ENCODE peak calls at places on chromosomes 3 and 15, in six cellular contexts. M is neuronal stem cell, Y is IMR-90, L is H1, K is H9, G is trophoblast cell. V is an unnamed sample.

GRCh38 chr15:45785897-45786296 is 151.1 kb downstream of the SQOR start:
- DNase-seq in G (no peak), K (no peak), M (no peak), L (no peak), Y (no peak), V (no peak)

GRCh38 chr3:157175678-157176077 is 15.7 kb upstream of the CCNL1 start:
- DNase-seq in L (no peak), K (no peak), G (peak; percentile 46), Y (no peak), M (no peak), V (no peak)

GRCh38 chr3:41673643-41674042 is 288.3 kb downstream of the ULK4 start:
- DNase-seq in M (no peak), L (no peak), Y (peak; percentile 75), K (no peak), G (no peak), V (peak; percentile 15)

GRCh38 chr3:67011414-67012131 is 13.5 kb downstream of the KBTBD8 start:
- DNase-seq in K (no peak), M (no peak), G (no peak), Y (no peak), L (no peak), V (no peak)

GRCh38 chr3:78368576-78369345 is 1328.9 kb downstream of the ROBO2 start:
- DNase-seq in M (no peak), K (no peak), L (no peak), Y (no peak), G (no peak), V (no peak)

GRCh38 chr15:90086868-90087268 is 15.4 kb downstream of the IDH2 start:
- DNase-seq in L (peak; percentile 75), Y (peak; percentile 42), K (peak; percentile 63), G (peak; percentile 50), M (no peak), V (peak; percentile 63)

GRCh38 chr15:94237903-94238302 is 6.5 kb downstream of the MCTP2 start:
- DNase-seq in K (no peak), M (no peak), Y (peak; percentile 48), G (no peak), L (no peak), V (no peak)

GRCh38 chr15:27342991-27343390 is 372.0 kb downstream of the GABRG3 start:
- DNase-seq in L (no peak), G (no peak), M (no peak), Y (no peak), K (no peak), V (no peak)

GRCh38 chr3:172808969-172809546 is 58.5 kb downstream of the ECT2 start:
- DNase-seq in G (peak; percentile 87), M (no peak), Y (peak; percentile 61), L (no peak), K (no peak), V (peak; percentile 66)

GRCh38 chr3:36196058-36196457 is 184.2 kb upstream of the STAC start:
- DNase-seq in G (no peak), K (no peak), Y (no peak), L (no peak), M (no peak), V (no peak)

GRCh38 chr15:59616390-59616789 is 4.8 kb downstream of the GCNT3 start:
- DNase-seq in L (no peak), Y (no peak), K (no peak), G (no peak), M (no peak), V (no peak)

GRCh38 chr15:66291816-66292215 is 1.6 kb upstream of the DIS3L start:
- DNase-seq in G (no peak), Y (peak; percentile 51), L (no peak), M (no peak), K (no peak), V (no peak)

GRCh38 chr15:47870956-47871625 is 153.8 kb downstream of the SEMA6D start:
- DNase-seq in K (no peak), G (peak; percentile 79), M (no peak), Y (peak; percentile 38), L (no peak), V (peak; percentile 89)

GRCh38 chr15:75647370-75648155 is at the start of gene SNX33:
- DNase-seq in K (peak; percentile 90), L (peak; percentile 85), M (peak; percentile 90), G (peak; percentile 79), Y (peak; percentile 89), V (peak; percentile 94)

GRCh38 chr15:77037475-77038209 is 33.3 kb downstream of the TSPAN3 start:
- DNase-seq in K (no peak), Y (no peak), L (no peak), G (no peak), M (no peak), V (no peak)

GRCh38 chr3:197376735-197377555 is 78.5 kb upstream of the DLG1 start:
- DNase-seq in G (no peak), M (no peak), L (no peak), K (no peak), Y (no peak), V (no peak)

GRCh38 chr15:95141486-95141885 is 910.1 kb downstream of the MCTP2 start:
- DNase-seq in Y (peak; percentile 84), G (peak; percentile 18), K (no peak), L (no peak), M (no peak), V (peak; percentile 68)

GRCh38 chr15:52559022-52559421 is 9.8 kb downstream of the ARPP19 start:
- DNase-seq in M (no peak), K (no peak), L (no peak), G (no peak), Y (no peak), V (no peak)

GRCh38 chr3:80391573-80391972 is 623.8 kb upstream of the ROBO1 start:
- DNase-seq in G (no peak), K (no peak), Y (no peak), L (no peak), M (no peak), V (no peak)

GRCh38 chr3:23959147-23959900 is 14.2 kb downstream of the NR1D2 start:
- DNase-seq in M (no peak), L (no peak), K (no peak), G (peak; percentile 90), Y (peak; percentile 95), V (peak; percentile 90)

GRCh38 chr15:39299506-39300267 is 281.2 kb upstream of the THBS1 start:
- DNase-seq in Y (peak; percentile 71), L (no peak), G (no peak), K (no peak), M (no peak), V (no peak)

GRCh38 chr15:67521770-67522568 is 1.0 kb downstream of the C15orf61 start:
- DNase-seq in Y (peak; percentile 51), G (peak; percentile 49), K (no peak), L (no peak), M (no peak), V (peak; percentile 55)

GRCh38 chr3:45412731-45413130 is 24.4 kb downstream of the LARS2 start:
- DNase-seq in L (no peak), G (no peak), M (no peak), K (no peak), Y (no peak), V (no peak)

GRCh38 chr15:49495993-49496747 is 73.1 kb downstream of the FGF7 start:
- DNase-seq in K (no peak), L (no peak), M (no peak), G (no peak), Y (peak; percentile 79), V (peak; percentile 38)

GRCh38 chr3:50170689-50171088 is 15.6 kb downstream of the SEMA3F start:
- DNase-seq in M (no peak), K (no peak), Y (peak; percentile 90), G (no peak), L (no peak), V (peak; percentile 76)

GRCh38 chr3:13822042-13822441 is 57.8 kb downstream of the WNT7A start:
- DNase-seq in M (no peak), L (no peak), Y (no peak), K (no peak), G (peak; percentile 89), V (no peak)

GRCh38 chr3:13823186-13823585 is 56.7 kb downstream of the WNT7A start:
- DNase-seq in L (no peak), Y (no peak), M (no peak), G (no peak), K (no peak), V (no peak)

GRCh38 chr3:13815088-13815683 is 64.7 kb downstream of the WNT7A start:
- DNase-seq in L (no peak), Y (no peak), G (no peak), K (no peak), M (no peak), V (no peak)

GRCh38 chr3:13821156-13821555 is 58.7 kb downstream of the WNT7A start:
- DNase-seq in M (no peak), Y (no peak), L (no peak), K (no peak), G (peak; percentile 80), V (no peak)

DNA sequence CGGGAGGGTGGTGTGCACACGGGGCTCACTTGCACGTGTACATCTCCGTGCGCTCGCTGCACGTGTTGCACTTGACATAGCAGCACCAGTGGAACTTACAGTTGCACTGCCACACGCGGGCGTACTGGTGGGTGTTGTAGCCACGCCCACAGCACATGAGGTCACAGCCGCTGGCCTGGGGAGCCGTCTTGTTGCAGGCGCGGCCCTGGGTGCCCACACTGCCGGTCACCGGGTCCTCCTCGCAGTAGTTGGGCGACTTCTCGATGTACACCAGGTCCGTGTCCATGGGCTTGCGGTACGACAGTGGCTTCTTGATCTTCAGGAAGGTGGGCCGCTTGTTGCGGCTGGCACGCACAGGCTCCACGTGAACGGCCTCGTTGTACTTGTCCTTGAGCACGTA is 61.0 kb downstream of the WNT7A start:
- DNase-seq in M (no peak), G (no peak), K (no peak), Y (no peak), L (no peak), V (no peak)
- H2AFZ ChIP-seq in M (no peak overlapping the region), G (no peak overlapping the region), K (no peak overlapping the region), Y (no peak overlapping the region), L (no peak overlapping the region), V (no peak overlapping the region)

GRCh38 chr3:47476330-47476626 is 537 bp upstream of the SCAP start:
- DNase-seq in G (no peak), Y (no peak), K (no peak), M (no peak), L (no peak), V (no peak)
- H4K8ac ChIP-seq in G (peak overlapping the region; percentile 83), Y (peak overlapping the region; percentile 93), K (no peak overlapping the region), M (no peak overlapping the region), L (no peak overlapping the region), V (peak overlapping the region; percentile 93)

GRCh38 chr3:128488636-128488994 is 4.4 kb downstream of the GATA2 start:
- DNase-seq in G (no peak), L (no peak), Y (no peak), M (no peak), K (no peak), V (no peak)
- H2AFZ ChIP-seq in G (peak overlapping the region; percentile 62), L (no peak overlapping the region), Y (peak overlapping the region; percentile 93), M (peak overlapping the region; percentile 83), K (no peak overlapping the region), V (no peak overlapping the region)

DNA sequence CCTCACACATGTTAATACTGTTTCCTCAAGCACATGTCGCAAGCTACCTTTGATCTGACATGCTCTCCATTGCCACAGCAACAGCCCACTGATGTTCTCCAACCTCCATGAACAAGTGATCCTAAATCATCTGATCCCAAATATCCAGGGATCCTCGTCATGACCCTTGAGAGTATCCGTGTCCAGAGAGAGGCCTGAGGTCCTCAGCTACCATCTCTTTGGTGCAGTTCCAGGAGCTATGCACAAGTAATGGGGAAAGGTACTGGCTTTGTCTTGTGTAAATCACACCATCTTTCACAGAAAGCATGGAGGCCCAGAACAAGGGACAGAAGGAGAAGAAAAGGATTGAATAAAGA is 2.4 kb downstream of the GCSAM start:
- DNase-seq in G (no peak), K (no peak), Y (no peak), M (no peak), L (no peak), V (no peak)
- H4K8ac ChIP-seq in G (no peak overlapping the region), K (no peak overlapping the region), Y (no peak overlapping the region), M (no peak overlapping the region), L (no peak overlapping the region), V (no peak overlapping the region)

V was measured in mesenchymal stem cell.